ENCODE peak calls at places on chromosomes 12 and 14, in nine cellular contexts. D is anterior cingulate cortex, N is RPMI7951, J is substantia nigra, K is bronchial epithelial cell, L is head of caudate nucleus, F is GM19239, G is T-helper 1 cell, Q is K562. P is an unnamed sample.

GRCh38 chr14:20707622-20708021 is 19.1 kb downstream of the ANG start:
- DNase-seq in Q (no peak), F (no peak), D (no peak), L (no peak), G (no peak), N (no peak), J (no peak), K (peak), P (no peak)

GRCh38 chr12:112443916-112444315 is 25.2 kb downstream of the PTPN11 start:
- DNase-seq in D (no peak), K (no peak), Q (no peak), L (no peak), J (no peak), G (no peak), F (no peak), N (no peak), P (no peak)

GRCh38 chr12:42380733-42381132 is 54.8 kb downstream of the PPHLN1 start:
- DNase-seq in K (no peak), J (no peak), D (no peak), F (no peak), Q (no peak), L (no peak), G (no peak), N (no peak), P (no peak)

GRCh38 chr14:56390859-56391258 is 188.7 kb upstream of the TMEM260 start:
- DNase-seq in F (no peak), N (no peak), J (no peak), L (no peak), Q (no peak), K (no peak), D (no peak), G (no peak), P (no peak)

GRCh38 chr12:98355322-98355721 is 160.1 kb upstream of the TMPO start:
- DNase-seq in F (no peak), J (no peak), Q (no peak), N (peak), L (no peak), K (peak), D (no peak), G (no peak), P (no peak)

GRCh38 chr12:56128669-56129209 is 672 bp downstream of the ESYT1 start:
- DNase-seq in Q (peak), F (no peak), J (peak), D (peak), L (no peak), G (no peak), K (peak), N (peak), P (no peak)

GRCh38 chr12:11482955-11483354 is 87.6 kb upstream of the PRB2 start:
- DNase-seq in G (no peak), Q (no peak), D (no peak), K (peak), N (peak), L (no peak), F (no peak), J (no peak), P (no peak)

GRCh38 chr12:46260913-46261476 is 7.8 kb downstream of the SLC38A1 start:
- DNase-seq in D (no peak), Q (no peak), F (no peak), G (no peak), N (no peak), L (no peak), J (no peak), K (peak), P (no peak)

GRCh38 chr12:6832125-6832524 is 3.9 kb downstream of the P3H3 start:
- DNase-seq in N (no peak), F (no peak), J (no peak), K (no peak), Q (no peak), L (no peak), G (no peak), D (no peak), P (no peak)

GRCh38 chr12:122082621-122083356 is 4.2 kb downstream of the MLXIP start:
- DNase-seq in J (no peak), F (no peak), K (no peak), Q (peak), G (peak), D (no peak), N (no peak), L (no peak), P (no peak)

GRCh38 chr12:132592261-132592970 is 18.0 kb downstream of the LRCOL1 start:
- DNase-seq in L (no peak), Q (no peak), K (no peak), F (no peak), J (no peak), N (no peak), D (no peak), G (no peak), P (no peak)

GRCh38 chr14:100294213-100294962 is 11.9 kb downstream of the SLC25A29 start:
- DNase-seq in N (no peak), K (no peak), G (no peak), L (no peak), J (no peak), D (no peak), Q (peak), F (no peak), P (no peak)

GRCh38 chr14:53310412-53310811 is 157.3 kb upstream of the DDHD1 start:
- DNase-seq in J (no peak), K (no peak), L (no peak), Q (no peak), G (no peak), D (no peak), N (no peak), F (no peak), P (no peak)

GRCh38 chr14:94158239-94158888 is 15.8 kb upstream of the PPP4R4 start:
- DNase-seq in F (no peak), Q (no peak), K (peak), N (no peak), J (no peak), G (peak), D (no peak), L (no peak), P (peak)